ENCODE peak calls at places on chromosome 13, in nine cellular contexts. Z, K, H, U, T, D, F, X and C are unnamed samples.

GRCh38 chr13:99200433-99201167 is at the start of gene UBAC2:
- DNase-seq in Z (peak; percentile 97), K (peak; percentile 91), H (peak; percentile 96), U (peak; percentile 86), T (peak; percentile 96), D (peak; percentile 93), F (peak; percentile 93), X (peak; percentile 98), C (peak; percentile 86)

GRCh38 chr13:99386911-99387788 is 80.0 kb upstream of the GPR183 start:
- DNase-seq in Z (peak; percentile 46), K (peak; percentile 51), H (no peak), U (no peak), T (peak; percentile 91), D (peak; percentile 50), F (no peak), X (peak; percentile 96), C (peak; percentile 9)

GRCh38 chr13:110942248-110942981 is 27.5 kb upstream of the ANKRD10 start:
- DNase-seq in Z (no peak), K (no peak), H (no peak), U (no peak), T (no peak), D (no peak), F (no peak), X (peak; percentile 42), C (no peak)

GRCh38 chr13:108226184-108226583 is 8.0 kb downstream of the ABHD13 start:
- DNase-seq in Z (peak; percentile 29), K (no peak), H (no peak), U (no peak), T (no peak), D (no peak), F (no peak), X (no peak), C (no peak)

GRCh38 chr13:40190656-40191100 is 475.8 kb downstream of the FOXO1 start:
- DNase-seq in Z (peak; percentile 78), K (peak; percentile 32), H (peak; percentile 73), U (no peak), T (peak; percentile 66), D (peak; percentile 56), F (no peak), X (peak; percentile 64), C (peak; percentile 54)

GRCh38 chr13:28475916-28476725 is 18.8 kb downstream of the FLT1 start:
- DNase-seq in Z (peak; percentile 56), K (no peak), H (no peak), U (peak; percentile 61), T (no peak), D (no peak), F (no peak), X (no peak), C (peak; percentile 45)

GRCh38 chr13:51659276-51660127 is 75.2 kb downstream of the WDFY2 start:
- DNase-seq in Z (no peak), K (no peak), H (no peak), U (no peak), T (no peak), D (no peak), F (no peak), X (no peak), C (no peak)

GRCh38 chr13:97257800-97258799 is 36.0 kb downstream of the MBNL2 start:
- DNase-seq in Z (peak; percentile 41), K (peak; percentile 77), H (no peak), U (no peak), T (no peak), D (peak; percentile 48), F (no peak), X (no peak), C (peak; percentile 91)

GRCh38 chr13:83377486-83377885 is 504.8 kb downstream of the SLITRK1 start:
- DNase-seq in Z (no peak), K (no peak), H (no peak), U (peak; percentile 11), T (no peak), D (no peak), F (no peak), X (no peak), C (no peak)

GRCh38 chr13:100138859-100139491 is 50.1 kb downstream of the PCCA start:
- DNase-seq in Z (no peak), K (no peak), H (no peak), U (no peak), T (no peak), D (no peak), F (no peak), X (no peak), C (no peak)

GRCh38 chr13:106561551-106562170 is 6.3 kb downstream of the ARGLU1 start:
- DNase-seq in Z (no peak), K (no peak), H (no peak), U (no peak), T (peak; percentile 46), D (peak; percentile 4), F (no peak), X (peak; percentile 52), C (no peak)

GRCh38 chr13:32443111-32443510 is 15.2 kb upstream of the N4BP2L1 start:
- DNase-seq in Z (peak; percentile 52), K (peak; percentile 35), H (no peak), U (no peak), T (no peak), D (no peak), F (no peak), X (no peak), C (peak; percentile 54)

GRCh38 chr13:44819245-44819644 is 170.0 kb downstream of the NUFIP1 start:
- DNase-seq in Z (no peak), K (peak; percentile 36), H (no peak), U (peak; percentile 61), T (no peak), D (no peak), F (no peak), X (peak; percentile 15), C (peak; percentile 68)

GRCh38 chr13:34776390-34776981 is 165.6 kb upstream of the NBEA start:
- DNase-seq in Z (no peak), K (no peak), H (no peak), U (no peak), T (no peak), D (no peak), F (no peak), X (no peak), C (no peak)

GRCh38 chr13:35283856-35284255 is 192.6 kb downstream of the MAB21L1 start:
- DNase-seq in Z (peak; percentile 25), K (no peak), H (no peak), U (no peak), T (no peak), D (no peak), F (no peak), X (no peak), C (peak; percentile 5)

GRCh38 chr13:30881191-30881651 is 24.9 kb upstream of the MEDAG start:
- DNase-seq in Z (no peak), K (no peak), H (no peak), U (no peak), T (no peak), D (no peak), F (no peak), X (no peak), C (no peak)

GRCh38 chr13:53174550-53174949 is 145.9 kb downstream of the OLFM4 start:
- DNase-seq in Z (no peak), K (no peak), H (no peak), U (no peak), T (no peak), D (no peak), F (no peak), X (no peak), C (no peak)

GRCh38 chr13:31518666-31519065 is 220.7 kb upstream of the RXFP2 start:
- DNase-seq in Z (no peak), K (no peak), H (no peak), U (no peak), T (no peak), D (no peak), F (no peak), X (no peak), C (no peak)

GRCh38 chr13:31797154-31797775 is 57.9 kb downstream of the RXFP2 start:
- DNase-seq in Z (peak; percentile 12), K (peak; percentile 33), H (no peak), U (peak; percentile 2), T (no peak), D (no peak), F (no peak), X (no peak), C (peak; percentile 59)

GRCh38 chr13:106403280-106403679 is 132.2 kb downstream of the EFNB2 start:
- DNase-seq in Z (no peak), K (no peak), H (no peak), U (no peak), T (no peak), D (no peak), F (no peak), X (no peak), C (no peak)

GRCh38 chr13:32639502-32640105 is 53.4 kb downstream of the PDS5B start:
- DNase-seq in Z (peak; percentile 65), K (peak; percentile 66), H (no peak), U (peak; percentile 24), T (no peak), D (peak; percentile 16), F (peak; percentile 36), X (peak; percentile 39), C (peak; percentile 69)

GRCh38 chr13:102983496-102983895 is 82.7 kb downstream of the SLC10A2 start:
- DNase-seq in Z (peak; percentile 13), K (peak; percentile 57), H (no peak), U (no peak), T (no peak), D (no peak), F (no peak), X (no peak), C (no peak)